ENCODE peak calls at places on chromosomes 3 and 15, in nine cellular contexts. K, Y, P, T, F, G, B, U and S are unnamed samples.

GRCh38 chr3:126422121-126422520 is 27.4 kb downstream of the CFAP100 start:
- DNase-seq in G (no peak), P (no peak), Y (no peak), U (no peak), B (no peak), T (no peak), F (no peak), K (no peak), S (no peak)

GRCh38 chr15:72182673-72183072 is 14.9 kb downstream of the GRAMD2A start:
- DNase-seq in B (no peak), T (no peak), G (no peak), F (no peak), U (no peak), Y (no peak), P (no peak), K (no peak), S (no peak)

GRCh38 chr15:85906028-85906427 is 111.3 kb upstream of the KLHL25 start:
- DNase-seq in P (no peak), T (no peak), G (no peak), Y (no peak), K (no peak), U (no peak), B (no peak), F (no peak), S (no peak)

GRCh38 chr3:53425936-53426335 is 68.5 kb upstream of the CACNA1D start:
- DNase-seq in F (no peak), B (no peak), Y (no peak), G (no peak), K (no peak), U (no peak), P (no peak), T (no peak), S (no peak)

GRCh38 chr3:89586256-89586655 is 478.8 kb downstream of the EPHA3 start:
- DNase-seq in F (no peak), P (no peak), T (no peak), U (no peak), G (no peak), B (no peak), K (no peak), Y (no peak), S (no peak)

GRCh38 chr15:74955796-74956647 is 550 bp downstream of the RPP25 start:
- DNase-seq in U (peak; percentile 64), G (peak; percentile 80), K (peak; percentile 64), Y (peak; percentile 73), T (no peak), B (peak; percentile 83), F (peak; percentile 26), P (peak; percentile 74), S (peak; percentile 73)

GRCh38 chr15:55494927-55495326 is 13.1 kb downstream of the DNAAF4 start:
- DNase-seq in P (no peak), T (no peak), U (no peak), K (no peak), G (no peak), B (no peak), F (no peak), Y (no peak), S (no peak)

GRCh38 chr3:36319683-36320082 is 60.6 kb upstream of the STAC start:
- DNase-seq in U (no peak), Y (no peak), F (no peak), B (no peak), T (no peak), P (no peak), K (no peak), G (no peak), S (no peak)

GRCh38 chr15:85097706-85098105 is 116.0 kb downstream of the PDE8A start:
- DNase-seq in B (no peak), G (no peak), Y (no peak), F (peak; percentile 30), T (no peak), K (no peak), U (no peak), P (no peak), S (no peak)

GRCh38 chr3:31288641-31289100 is 244.1 kb upstream of the STT3B start:
- DNase-seq in Y (peak; percentile 13), U (peak; percentile 69), K (peak; percentile 36), G (peak; percentile 72), P (peak; percentile 68), B (peak; percentile 30), T (peak; percentile 27), F (peak; percentile 60), S (no peak)

GRCh38 chr3:42292009-42292408 is 26.0 kb upstream of the CCK start:
- DNase-seq in G (no peak), B (no peak), U (no peak), F (no peak), T (no peak), P (no peak), Y (no peak), K (no peak), S (no peak)

GRCh38 chr3:45139372-45139894 is 6.7 kb downstream of the CDCP1 start:
- DNase-seq in F (no peak), U (peak; percentile 77), G (no peak), K (peak; percentile 77), B (no peak), T (no peak), P (no peak), Y (no peak), S (no peak)

GRCh38 chr3:133935843-133936825 is 40.5 kb upstream of the RAB6B start:
- DNase-seq in K (no peak), F (no peak), Y (no peak), T (no peak), U (no peak), P (no peak), B (no peak), G (no peak), S (no peak)

GRCh38 chr3:111521881-111522280 is 20.1 kb upstream of the CD96 start:
- DNase-seq in K (peak; percentile 40), Y (no peak), F (peak; percentile 83), G (no peak), B (no peak), T (no peak), U (no peak), P (no peak), S (no peak)

GRCh38 chr3:113331187-113331586 is 110.1 kb downstream of the CFAP44 start:
- DNase-seq in K (no peak), G (no peak), Y (no peak), P (no peak), U (no peak), F (no peak), B (no peak), T (no peak), S (no peak)

GRCh38 chr3:52044869-52045616 is 11.3 kb downstream of the DUSP7 start:
- DNase-seq in F (no peak), K (no peak), T (no peak), P (no peak), U (no peak), Y (no peak), B (no peak), G (no peak), S (no peak)
- TF ChIP-seq CTCF in F (no peak), K (no peak), T (no peak), P (no peak), U (no peak), Y (no peak), B (no peak), G (no peak), S (no peak)

GRCh38 chr3:152466784-152467183 is 198.1 kb downstream of the MBNL1 start:
- DNase-seq in F (peak; percentile 74), T (no peak), G (no peak), U (no peak), Y (no peak), K (peak; percentile 79), B (no peak), P (no peak), S (no peak)
- TF ChIP-seq CTCF in F (peak; percentile 55), T (peak; percentile 43), G (peak; percentile 38), U (peak; percentile 15), Y (peak; percentile 70), K (peak; percentile 59), B (peak; percentile 61), P (peak; percentile 43), S (peak; percentile 34)

DNA sequence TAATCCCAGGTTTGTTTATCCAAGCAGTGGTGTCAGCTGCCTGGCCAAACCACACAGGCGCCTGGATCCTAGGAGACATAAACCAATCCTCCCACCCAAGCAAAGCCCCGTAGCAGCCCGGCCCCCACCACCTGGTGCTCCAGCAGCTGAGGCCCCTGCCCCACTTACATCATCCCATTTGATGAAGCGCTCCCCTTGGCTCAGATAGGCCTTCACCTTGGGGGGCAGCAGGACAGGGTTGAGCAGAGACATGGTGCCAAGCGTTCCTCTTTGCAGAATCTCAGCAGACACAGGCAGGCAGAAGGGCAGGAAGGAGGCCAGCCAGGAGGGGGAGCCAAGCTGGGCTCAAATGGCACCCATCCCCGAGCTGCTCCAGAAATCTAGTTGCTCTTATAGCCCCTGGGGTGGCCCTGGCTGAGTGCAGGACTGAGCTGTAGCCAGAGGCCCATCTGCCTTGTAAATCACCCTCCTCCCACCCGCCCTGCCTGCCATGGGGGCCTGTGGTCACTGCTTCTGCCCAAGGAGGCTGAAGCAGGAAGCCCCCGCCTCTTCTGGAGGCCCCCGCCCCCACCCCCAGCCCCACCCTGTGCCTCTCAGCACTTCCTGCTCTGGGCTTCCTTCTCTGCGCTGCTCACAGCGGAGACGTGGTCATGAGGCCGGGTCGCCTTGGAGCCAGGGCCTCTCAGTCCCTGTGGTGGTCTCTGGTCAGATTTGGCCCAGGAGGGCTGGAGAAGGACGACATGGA is at the start of gene PLCB2:
- DNase-seq in K (no peak), U (no peak), T (no peak), G (no peak), F (no peak), B (peak; percentile 68), Y (peak; percentile 38), P (peak; percentile 84), S (peak; percentile 71)
- TF ChIP-seq CTCF in K (no peak), U (no peak), T (peak; percentile 36), G (no peak), F (peak; percentile 38), B (peak; percentile 38), Y (no peak), P (peak; percentile 35), S (peak; percentile 60)

GRCh38 chr3:165521131-165521871 is 315.9 kb downstream of the BCHE start:
- DNase-seq in U (no peak), T (no peak), K (no peak), F (no peak), Y (no peak), P (no peak), G (no peak), B (no peak), S (no peak)

GRCh38 chr3:165529451-165529850 is 307.8 kb downstream of the BCHE start:
- DNase-seq in P (no peak), B (no peak), T (no peak), Y (no peak), U (no peak), K (no peak), G (no peak), F (no peak), S (no peak)

GRCh38 chr3:165522371-165522770 is 314.9 kb downstream of the BCHE start:
- DNase-seq in G (no peak), P (no peak), Y (no peak), T (no peak), F (no peak), U (no peak), B (no peak), K (no peak), S (no peak)

GRCh38 chr3:165523801-165524200 is 313.4 kb downstream of the BCHE start:
- DNase-seq in T (no peak), F (peak; percentile 52), B (no peak), U (no peak), P (no peak), Y (no peak), G (no peak), K (peak; percentile 56), S (no peak)

DNA sequence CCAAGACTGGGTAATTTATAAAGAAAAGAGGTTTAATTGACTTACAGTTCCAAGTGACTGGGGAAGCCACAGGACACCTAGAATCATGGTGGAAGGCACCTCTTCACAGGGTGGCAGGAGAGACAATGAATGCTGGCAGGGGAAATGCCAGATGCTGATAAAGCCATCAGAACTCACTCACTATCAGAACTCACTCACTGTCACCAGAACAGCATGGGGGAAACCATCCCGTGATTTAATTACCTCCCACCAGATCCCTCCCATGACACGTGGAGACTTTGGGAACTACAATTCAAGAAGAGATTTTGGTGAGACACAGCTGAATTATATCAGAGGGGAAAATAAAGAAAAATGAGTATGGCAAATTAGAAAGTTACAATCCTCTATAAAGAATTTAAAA is 310.9 kb downstream of the BCHE start:
- DNase-seq in F (no peak), K (no peak), P (no peak), Y (no peak), T (no peak), G (no peak), U (no peak), B (no peak), S (no peak)
- TF ChIP-seq CTCF in F (no peak), K (no peak), P (no peak), Y (peak; percentile 22), T (no peak), G (no peak), U (no peak), B (no peak), S (no peak)